ENCODE peak calls at places on chromosomes 5 and 9, in eight cellular contexts. One of them, this sample, is unnamed.

GRCh38 chr5:21238786-21239185 is 1250.8 kb upstream of the CDH18 start:
- DNase-seq in MM.1S: no peak
- DNase-seq in A673: peak
- DNase-seq in uterus: no peak
- DNase-seq in Peyer's patch: no peak
- DNase-seq in body of pancreas: no peak
- DNase-seq in Panc1: no peak
- DNase-seq in dorsolateral prefrontal cortex: no peak
- DNase-seq in this sample: no peak

GRCh38 chr5:173035904-173036707 is 20.0 kb upstream of the CREBRF start:
- DNase-seq in MM.1S: peak
- DNase-seq in A673: no peak
- DNase-seq in uterus: no peak
- DNase-seq in Peyer's patch: peak
- DNase-seq in body of pancreas: no peak
- DNase-seq in Panc1: no peak
- DNase-seq in dorsolateral prefrontal cortex: no peak
- DNase-seq in this sample: no peak

GRCh38 chr5:169873642-169874041 is 106.7 kb downstream of the INSYN2B start:
- DNase-seq in MM.1S: no peak
- DNase-seq in A673: peak
- DNase-seq in uterus: peak
- DNase-seq in Peyer's patch: no peak
- DNase-seq in body of pancreas: peak
- DNase-seq in Panc1: no peak
- DNase-seq in dorsolateral prefrontal cortex: peak
- DNase-seq in this sample: no peak

GRCh38 chr5:175889910-175890684 is 18.7 kb downstream of the CPLX2 start:
- DNase-seq in MM.1S: no peak
- DNase-seq in A673: no peak
- DNase-seq in uterus: no peak
- DNase-seq in Peyer's patch: no peak
- DNase-seq in body of pancreas: peak
- DNase-seq in Panc1: no peak
- DNase-seq in dorsolateral prefrontal cortex: no peak
- DNase-seq in this sample: no peak

GRCh38 chr5:122187426-122187825 is 58.1 kb downstream of the ZNF474 start:
- DNase-seq in MM.1S: no peak
- DNase-seq in A673: no peak
- DNase-seq in uterus: no peak
- DNase-seq in Peyer's patch: no peak
- DNase-seq in body of pancreas: peak
- DNase-seq in Panc1: no peak
- DNase-seq in dorsolateral prefrontal cortex: no peak
- DNase-seq in this sample: no peak

GRCh38 chr9:105722099-105722498 is 27.8 kb downstream of the TMEM38B start:
- DNase-seq in MM.1S: peak
- DNase-seq in A673: no peak
- DNase-seq in uterus: no peak
- DNase-seq in Peyer's patch: no peak
- DNase-seq in body of pancreas: no peak
- DNase-seq in Panc1: no peak
- DNase-seq in dorsolateral prefrontal cortex: no peak
- DNase-seq in this sample: no peak

GRCh38 chr5:123810911-123811310 is 298.9 kb downstream of the CSNK1G3 start:
- DNase-seq in MM.1S: no peak
- DNase-seq in A673: no peak
- DNase-seq in uterus: no peak
- DNase-seq in Peyer's patch: no peak
- DNase-seq in body of pancreas: no peak
- DNase-seq in Panc1: no peak
- DNase-seq in dorsolateral prefrontal cortex: no peak
- DNase-seq in this sample: no peak

GRCh38 chr5:174596429-174596828 is 128.0 kb upstream of the MSX2 start:
- DNase-seq in MM.1S: no peak
- DNase-seq in A673: no peak
- DNase-seq in uterus: no peak
- DNase-seq in Peyer's patch: no peak
- DNase-seq in body of pancreas: no peak
- DNase-seq in Panc1: no peak
- DNase-seq in dorsolateral prefrontal cortex: no peak
- DNase-seq in this sample: no peak

GRCh38 chr9:93060746-93061259 is 2.3 kb downstream of the SUSD3 start:
- DNase-seq in MM.1S: no peak
- DNase-seq in A673: no peak
- DNase-seq in uterus: peak
- DNase-seq in Peyer's patch: no peak
- DNase-seq in body of pancreas: no peak
- DNase-seq in Panc1: no peak
- DNase-seq in dorsolateral prefrontal cortex: no peak
- DNase-seq in this sample: no peak

GRCh38 chr9:79778581-79778980 is 206.8 kb downstream of the TLE4 start:
- DNase-seq in MM.1S: no peak
- DNase-seq in A673: no peak
- DNase-seq in uterus: no peak
- DNase-seq in Peyer's patch: no peak
- DNase-seq in body of pancreas: no peak
- DNase-seq in Panc1: no peak
- DNase-seq in dorsolateral prefrontal cortex: no peak
- DNase-seq in this sample: no peak

GRCh38 chr5:125461641-125462072 is 715.2 kb upstream of the ZNF608 start:
- DNase-seq in MM.1S: no peak
- DNase-seq in A673: no peak
- DNase-seq in uterus: no peak
- DNase-seq in Peyer's patch: no peak
- DNase-seq in body of pancreas: no peak
- DNase-seq in Panc1: no peak
- DNase-seq in dorsolateral prefrontal cortex: no peak
- DNase-seq in this sample: no peak

GRCh38 chr5:39543335-39543734 is 118.6 kb upstream of the DAB2 start:
- DNase-seq in MM.1S: no peak
- DNase-seq in A673: peak
- DNase-seq in uterus: no peak
- DNase-seq in Peyer's patch: no peak
- DNase-seq in body of pancreas: no peak
- DNase-seq in Panc1: no peak
- DNase-seq in dorsolateral prefrontal cortex: no peak
- DNase-seq in this sample: no peak

GRCh38 chr5:180343846-180344327 is 9.2 kb downstream of the GFPT2 start:
- DNase-seq in MM.1S: no peak
- DNase-seq in A673: no peak
- DNase-seq in uterus: peak
- DNase-seq in Peyer's patch: no peak
- DNase-seq in body of pancreas: no peak
- DNase-seq in Panc1: no peak
- DNase-seq in dorsolateral prefrontal cortex: peak
- DNase-seq in this sample: no peak

GRCh38 chr9:8651830-8652229 is 852.3 kb upstream of the DMAC1 start:
- DNase-seq in MM.1S: no peak
- DNase-seq in A673: no peak
- DNase-seq in uterus: no peak
- DNase-seq in Peyer's patch: no peak
- DNase-seq in body of pancreas: no peak
- DNase-seq in Panc1: no peak
- DNase-seq in dorsolateral prefrontal cortex: peak
- DNase-seq in this sample: no peak

GRCh38 chr5:108650997-108651396 is 96.7 kb upstream of the FER start:
- DNase-seq in MM.1S: no peak
- DNase-seq in A673: no peak
- DNase-seq in uterus: no peak
- DNase-seq in Peyer's patch: no peak
- DNase-seq in body of pancreas: no peak
- DNase-seq in Panc1: no peak
- DNase-seq in dorsolateral prefrontal cortex: no peak
- DNase-seq in this sample: no peak

GRCh38 chr5:96763012-96763411 is 44.7 kb downstream of the ERAP1 start:
- DNase-seq in MM.1S: no peak
- DNase-seq in A673: no peak
- DNase-seq in uterus: no peak
- DNase-seq in Peyer's patch: no peak
- DNase-seq in body of pancreas: no peak
- DNase-seq in Panc1: no peak
- DNase-seq in dorsolateral prefrontal cortex: no peak
- DNase-seq in this sample: no peak

GRCh38 chr5:177362871-177363507 is 5.3 kb downstream of the RGS14 start:
- DNase-seq in MM.1S: peak
- DNase-seq in A673: peak
- DNase-seq in uterus: peak
- DNase-seq in Peyer's patch: peak
- DNase-seq in body of pancreas: peak
- DNase-seq in Panc1: no peak
- DNase-seq in dorsolateral prefrontal cortex: peak
- DNase-seq in this sample: no peak
- H3K27ac ChIP-seq in MM.1S: peak
- H3K27ac ChIP-seq in A673: no peak
- H3K27ac ChIP-seq in uterus: no peak
- H3K27ac ChIP-seq in Peyer's patch: peak
- H3K27ac ChIP-seq in body of pancreas: peak
- H3K27ac ChIP-seq in Panc1: peak
- H3K27ac ChIP-seq in dorsolateral prefrontal cortex: no peak
- H3K27ac ChIP-seq in this sample: peak

DNA sequence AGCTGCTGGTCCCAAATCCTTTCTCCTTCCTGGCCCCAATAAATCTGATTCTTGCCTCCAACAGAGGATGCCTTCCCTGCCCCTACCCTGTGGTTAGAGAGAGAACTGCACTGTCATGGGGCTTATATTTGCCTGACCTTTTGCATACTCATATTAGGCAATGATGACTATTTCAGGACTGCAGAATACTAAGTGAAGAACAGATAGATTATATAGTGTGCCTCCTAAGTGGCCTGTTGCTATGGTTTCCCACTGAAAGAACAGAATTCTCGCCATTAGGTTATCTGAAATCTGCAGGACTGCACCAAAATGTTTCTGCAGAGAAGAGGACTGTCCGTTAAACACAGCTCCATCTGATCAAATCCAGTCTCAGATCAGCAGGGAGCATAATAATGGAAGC is 87.3 kb upstream of the CCNG1 start:
- DNase-seq in MM.1S: no peak
- DNase-seq in A673: no peak
- DNase-seq in uterus: no peak
- DNase-seq in Peyer's patch: no peak
- DNase-seq in body of pancreas: no peak
- DNase-seq in Panc1: no peak
- DNase-seq in dorsolateral prefrontal cortex: no peak
- DNase-seq in this sample: no peak
- TF ChIP-seq CTCF in MM.1S: peak
- TF ChIP-seq CTCF in A673: no peak
- TF ChIP-seq CTCF in uterus: no peak
- TF ChIP-seq CTCF in Peyer's patch: no peak
- TF ChIP-seq CTCF in body of pancreas: no peak
- TF ChIP-seq CTCF in Panc1: no peak
- TF ChIP-seq CTCF in dorsolateral prefrontal cortex: no peak
- TF ChIP-seq CTCF in this sample: no peak

GRCh38 chr5:56340196-56340980 is 107.3 kb upstream of the ANKRD55 start:
- DNase-seq in MM.1S: no peak
- DNase-seq in A673: no peak
- DNase-seq in uterus: no peak
- DNase-seq in Peyer's patch: no peak
- DNase-seq in body of pancreas: no peak
- DNase-seq in Panc1: no peak
- DNase-seq in dorsolateral prefrontal cortex: no peak
- DNase-seq in this sample: no peak
- H3K27ac ChIP-seq in MM.1S: no peak
- H3K27ac ChIP-seq in A673: no peak
- H3K27ac ChIP-seq in uterus: no peak
- H3K27ac ChIP-seq in Peyer's patch: no peak
- H3K27ac ChIP-seq in body of pancreas: no peak
- H3K27ac ChIP-seq in Panc1: no peak
- H3K27ac ChIP-seq in dorsolateral prefrontal cortex: no peak
- H3K27ac ChIP-seq in this sample: no peak

DNA sequence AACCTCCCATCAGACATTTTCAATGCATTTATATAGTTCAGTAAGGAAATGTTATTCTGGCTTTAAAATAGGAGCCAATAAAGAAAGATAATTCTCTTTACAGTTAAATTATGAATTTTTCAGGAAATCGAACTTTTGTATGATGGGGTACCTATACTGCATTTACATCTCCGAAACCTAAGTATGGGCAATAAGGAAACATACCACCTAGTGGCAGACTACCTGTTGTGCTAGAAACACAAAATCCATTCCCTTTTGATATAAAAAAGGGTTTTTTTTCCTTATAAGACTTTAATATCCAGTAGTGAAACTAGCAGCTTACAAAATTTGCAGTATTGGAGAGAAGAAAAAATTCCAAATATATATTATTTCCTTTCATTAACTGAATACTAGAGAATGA is 21.3 kb upstream of the VLDLR start:
- DNase-seq in MM.1S: no peak
- DNase-seq in A673: no peak
- DNase-seq in uterus: no peak
- DNase-seq in Peyer's patch: no peak
- DNase-seq in body of pancreas: no peak
- DNase-seq in Panc1: no peak
- DNase-seq in dorsolateral prefrontal cortex: no peak
- DNase-seq in this sample: no peak
- TF ChIP-seq CTCF in MM.1S: no peak
- TF ChIP-seq CTCF in A673: no peak
- TF ChIP-seq CTCF in uterus: no peak
- TF ChIP-seq CTCF in Peyer's patch: no peak
- TF ChIP-seq CTCF in body of pancreas: no peak
- TF ChIP-seq CTCF in Panc1: no peak
- TF ChIP-seq CTCF in dorsolateral prefrontal cortex: peak
- TF ChIP-seq CTCF in this sample: no peak

DNA sequence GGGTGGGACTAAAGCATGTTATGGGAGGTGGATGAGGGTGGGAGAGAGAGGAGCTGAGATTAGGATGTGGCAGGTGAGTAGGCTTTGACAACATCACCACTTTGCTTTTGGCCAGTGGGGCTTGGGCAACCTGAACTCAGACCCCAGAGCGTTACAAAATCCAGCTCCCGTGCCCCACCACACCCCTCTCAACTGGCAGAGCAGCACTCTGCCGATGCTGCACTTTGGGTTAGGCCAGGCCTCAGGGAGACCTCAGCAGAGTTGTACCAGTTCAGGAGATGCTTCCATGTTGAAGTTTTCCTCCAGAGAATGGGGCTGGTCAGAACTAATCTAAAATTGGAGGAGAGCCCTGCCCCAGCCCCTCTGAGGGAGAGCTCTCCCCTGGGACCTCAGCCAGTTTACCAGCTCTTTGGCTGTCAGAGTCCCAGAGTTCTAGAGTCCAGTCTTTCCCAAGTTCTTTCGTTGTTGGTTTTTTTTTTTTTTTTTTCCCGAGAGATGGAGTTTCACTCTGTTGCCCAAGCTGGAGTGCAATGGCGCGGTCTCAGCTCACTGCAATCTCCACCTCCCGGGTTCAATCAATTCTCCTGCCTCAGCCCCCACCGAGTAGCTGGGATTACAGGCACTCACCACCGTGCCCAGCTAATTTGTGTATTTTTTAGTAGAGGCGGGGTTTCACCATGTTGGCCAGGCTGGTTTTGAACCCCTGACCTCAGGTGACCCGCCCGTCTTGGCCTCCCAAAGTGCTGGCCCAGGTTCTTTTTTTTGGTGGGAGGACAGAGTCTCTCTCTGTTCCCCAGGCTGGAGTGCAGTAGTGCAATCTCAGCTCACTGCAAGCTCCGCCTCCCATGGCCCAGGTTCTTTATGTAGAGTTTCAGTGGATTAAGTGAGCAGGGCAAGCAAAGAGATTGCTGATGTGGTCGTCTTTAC is 17.8 kb downstream of the NUDT2 start:
- DNase-seq in MM.1S: no peak
- DNase-seq in A673: peak
- DNase-seq in uterus: no peak
- DNase-seq in Peyer's patch: no peak
- DNase-seq in body of pancreas: no peak
- DNase-seq in Panc1: no peak
- DNase-seq in dorsolateral prefrontal cortex: no peak
- DNase-seq in this sample: no peak
- H3K27ac ChIP-seq in MM.1S: no peak
- H3K27ac ChIP-seq in A673: no peak
- H3K27ac ChIP-seq in uterus: no peak
- H3K27ac ChIP-seq in Peyer's patch: no peak
- H3K27ac ChIP-seq in body of pancreas: no peak
- H3K27ac ChIP-seq in Panc1: no peak
- H3K27ac ChIP-seq in dorsolateral prefrontal cortex: no peak
- H3K27ac ChIP-seq in this sample: peak

This sample was measured in coronary artery.